ENCODE peak calls at places on chromosome 16, in four cellular contexts. One of them, this sample, is unnamed.

GRCh38 chr16:4244254-4244812 is 2.5 kb upstream of the SRL start:
- DNase-seq in right atrium auricular region: no peak
- DNase-seq in cardiac muscle cell: peak; percentile 39
- DNase-seq in ascending aorta: no peak
- DNase-seq in this sample: no peak

GRCh38 chr16:86516618-86517003 is 6.3 kb downstream of the FOXF1 start:
- DNase-seq in ascending aorta: no peak
- DNase-seq in right atrium auricular region: no peak
- DNase-seq in cardiac muscle cell: peak; percentile 39
- DNase-seq in this sample: no peak

GRCh38 chr16:51939371-51940005 is 607.5 kb downstream of the TOX3 start:
- DNase-seq in cardiac muscle cell: no peak
- DNase-seq in ascending aorta: no peak
- DNase-seq in right atrium auricular region: no peak
- DNase-seq in this sample: no peak

GRCh38 chr16:49015189-49015540 is 266.5 kb downstream of the CBLN1 start:
- DNase-seq in ascending aorta: no peak
- DNase-seq in cardiac muscle cell: no peak
- DNase-seq in right atrium auricular region: no peak
- DNase-seq in this sample: no peak

GRCh38 chr16:89828199-89828869 is at the start of gene SPIRE2:
- DNase-seq in ascending aorta: no peak
- DNase-seq in right atrium auricular region: no peak
- DNase-seq in cardiac muscle cell: peak; percentile 84
- DNase-seq in this sample: no peak

GRCh38 chr16:23566724-23567123 is 9.2 kb downstream of the UBFD1 start:
- DNase-seq in cardiac muscle cell: no peak
- DNase-seq in ascending aorta: no peak
- DNase-seq in right atrium auricular region: no peak
- DNase-seq in this sample: no peak

GRCh38 chr16:22220714-22221113 is 14.6 kb downstream of the EEF2K start:
- DNase-seq in ascending aorta: peak; percentile 90
- DNase-seq in right atrium auricular region: no peak
- DNase-seq in cardiac muscle cell: no peak
- DNase-seq in this sample: no peak

GRCh38 chr16:4332083-4332482 is 16.2 kb downstream of the GLIS2 start:
- DNase-seq in cardiac muscle cell: no peak
- DNase-seq in ascending aorta: no peak
- DNase-seq in right atrium auricular region: no peak
- DNase-seq in this sample: no peak

GRCh38 chr16:85330694-85331188 is 218.5 kb upstream of the CIBAR2 start:
- DNase-seq in right atrium auricular region: no peak
- DNase-seq in ascending aorta: no peak
- DNase-seq in cardiac muscle cell: peak; percentile 91
- DNase-seq in this sample: no peak

GRCh38 chr16:87706278-87707000 is 59.3 kb downstream of the KLHDC4 start:
- DNase-seq in right atrium auricular region: no peak
- DNase-seq in ascending aorta: no peak
- DNase-seq in cardiac muscle cell: no peak
- DNase-seq in this sample: no peak

GRCh38 chr16:22814330-22815105 is 556 bp downstream of the HS3ST2 start:
- DNase-seq in cardiac muscle cell: no peak
- DNase-seq in right atrium auricular region: no peak
- DNase-seq in ascending aorta: no peak
- DNase-seq in this sample: no peak

GRCh38 chr16:30748634-30749445 is 615 bp downstream of the PHKG2 start:
- DNase-seq in right atrium auricular region: no peak
- DNase-seq in cardiac muscle cell: peak; percentile 61
- DNase-seq in ascending aorta: no peak
- DNase-seq in this sample: no peak

GRCh38 chr16:79988721-79989220 is 388.2 kb upstream of the MAF start:
- DNase-seq in cardiac muscle cell: no peak
- DNase-seq in ascending aorta: no peak
- DNase-seq in right atrium auricular region: no peak
- DNase-seq in this sample: no peak

GRCh38 chr16:86794216-86794864 is 216.0 kb downstream of the FOXL1 start:
- DNase-seq in right atrium auricular region: no peak
- DNase-seq in ascending aorta: no peak
- DNase-seq in cardiac muscle cell: no peak
- DNase-seq in this sample: no peak

GRCh38 chr16:67433131-67433719 is 2.3 kb downstream of the HSD11B2 start:
- DNase-seq in right atrium auricular region: no peak
- DNase-seq in ascending aorta: no peak
- DNase-seq in cardiac muscle cell: no peak
- DNase-seq in this sample: no peak

GRCh38 chr16:4684030-4684715 is 9.2 kb upstream of the NUDT16L1 start:
- DNase-seq in ascending aorta: no peak
- DNase-seq in right atrium auricular region: no peak
- DNase-seq in cardiac muscle cell: no peak
- DNase-seq in this sample: no peak

GRCh38 chr16:10558746-10559641 is 21.4 kb downstream of the EMP2 start:
- DNase-seq in right atrium auricular region: peak; percentile 86
- DNase-seq in ascending aorta: peak; percentile 88
- DNase-seq in cardiac muscle cell: peak; percentile 73
- DNase-seq in this sample: no peak

GRCh38 chr16:49867234-49867633 is 11.3 kb upstream of the ZNF423 start:
- DNase-seq in ascending aorta: no peak
- DNase-seq in cardiac muscle cell: no peak
- DNase-seq in right atrium auricular region: no peak
- DNase-seq in this sample: no peak

GRCh38 chr16:19223235-19223847 is 55.3 kb downstream of the SYT17 start:
- DNase-seq in cardiac muscle cell: peak; percentile 2
- DNase-seq in ascending aorta: no peak
- DNase-seq in right atrium auricular region: no peak
- DNase-seq in this sample: no peak

GRCh38 chr16:88803264-88803987 is at the start of gene CDT1:
- DNase-seq in ascending aorta: peak; percentile 86
- DNase-seq in right atrium auricular region: peak; percentile 82
- DNase-seq in cardiac muscle cell: peak; percentile 83
- DNase-seq in this sample: no peak

GRCh38 chr16:86685071-86685470 is 106.7 kb downstream of the FOXL1 start:
- DNase-seq in right atrium auricular region: no peak
- DNase-seq in cardiac muscle cell: no peak
- DNase-seq in ascending aorta: no peak
- DNase-seq in this sample: no peak

GRCh38 chr16:57314161-57314785 is 29.8 kb upstream of the PLLP start:
- DNase-seq in cardiac muscle cell: no peak
- DNase-seq in ascending aorta: peak; percentile 55
- DNase-seq in right atrium auricular region: peak; percentile 52
- DNase-seq in this sample: no peak

GRCh38 chr16:58628845-58629680 is 563 bp downstream of the CNOT1 start:
- DNase-seq in ascending aorta: peak; percentile 78
- DNase-seq in cardiac muscle cell: peak; percentile 11
- DNase-seq in right atrium auricular region: peak; percentile 74
- DNase-seq in this sample: no peak

GRCh38 chr16:65684230-65684629 is 562.4 kb upstream of the CDH11 start:
- DNase-seq in ascending aorta: no peak
- DNase-seq in right atrium auricular region: no peak
- DNase-seq in cardiac muscle cell: no peak
- DNase-seq in this sample: no peak
- TF ChIP-seq CTCF in ascending aorta: no peak
- TF ChIP-seq CTCF in right atrium auricular region: no peak
- TF ChIP-seq CTCF in cardiac muscle cell: peak; percentile 21
- TF ChIP-seq CTCF in this sample: no peak

DNA sequence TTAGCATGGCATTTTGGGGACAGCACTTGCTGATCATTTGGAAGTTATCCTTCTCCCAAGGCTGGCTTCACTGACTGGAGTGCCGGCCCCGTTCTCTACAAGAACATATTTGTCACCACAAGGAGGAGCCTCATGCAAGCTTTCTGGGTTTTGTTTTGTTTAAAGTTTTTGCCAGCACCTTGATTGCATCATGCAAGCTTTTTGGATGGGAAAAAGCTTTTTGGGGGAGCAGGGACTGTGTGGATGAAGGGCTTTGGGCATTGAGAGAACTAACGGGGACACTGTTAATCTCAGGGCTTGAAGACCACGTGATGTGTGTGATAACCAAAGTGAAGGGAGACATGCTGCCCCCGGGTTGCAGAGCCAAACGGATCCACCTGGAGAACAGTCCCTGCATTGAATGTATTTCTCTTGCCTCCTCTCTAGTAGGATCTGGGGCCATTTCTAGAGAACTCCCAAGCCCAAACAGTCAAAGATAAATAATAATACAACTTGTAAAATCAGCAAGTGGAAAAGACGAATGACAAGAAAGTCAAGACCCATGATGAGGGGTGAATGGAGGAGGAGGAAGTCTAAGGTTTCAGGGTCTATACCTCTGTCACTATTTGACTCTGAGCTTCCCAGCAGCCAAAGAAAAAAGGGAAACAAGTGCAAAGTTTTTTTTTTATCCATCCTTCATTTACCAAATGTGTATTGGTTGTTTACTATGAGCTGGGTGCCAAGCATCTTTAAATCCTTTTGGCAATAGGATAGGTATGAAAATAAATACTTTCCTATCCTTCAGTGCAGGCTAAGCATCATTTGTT is 17.2 kb downstream of the TMEM114 start:
- DNase-seq in ascending aorta: no peak
- DNase-seq in right atrium auricular region: no peak
- DNase-seq in cardiac muscle cell: peak; percentile 68
- DNase-seq in this sample: no peak
- TF ChIP-seq CTCF in ascending aorta: peak; percentile 21
- TF ChIP-seq CTCF in right atrium auricular region: peak; percentile 54
- TF ChIP-seq CTCF in cardiac muscle cell: peak; percentile 62
- TF ChIP-seq CTCF in this sample: no peak

GRCh38 chr16:25390761-25391160 is 133.1 kb upstream of the ZKSCAN2 start:
- DNase-seq in cardiac muscle cell: no peak
- DNase-seq in right atrium auricular region: no peak
- DNase-seq in ascending aorta: no peak
- DNase-seq in this sample: no peak

DNA sequence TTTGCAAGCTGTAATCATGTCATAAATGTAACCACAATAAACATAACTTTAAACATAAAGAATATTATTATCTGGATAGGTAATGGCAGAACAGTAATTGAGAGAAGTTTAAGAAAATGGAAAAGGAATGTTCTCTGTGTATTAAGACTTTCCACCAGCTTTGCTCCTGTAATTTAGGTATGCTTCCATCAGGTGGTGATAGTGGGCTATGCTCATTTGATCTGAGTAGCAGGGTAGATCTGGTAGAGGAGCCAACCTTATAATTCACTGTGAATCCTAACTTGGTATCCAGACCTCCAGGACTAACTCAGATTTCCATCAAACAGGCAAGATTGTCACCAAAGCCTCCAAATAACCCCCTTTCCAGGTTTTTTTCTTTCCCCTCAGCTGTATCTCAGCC is 137.9 kb upstream of the ZKSCAN2 start:
- DNase-seq in ascending aorta: no peak
- DNase-seq in cardiac muscle cell: no peak
- DNase-seq in right atrium auricular region: no peak
- DNase-seq in this sample: no peak
- TF ChIP-seq CTCF in ascending aorta: no peak
- TF ChIP-seq CTCF in cardiac muscle cell: no peak
- TF ChIP-seq CTCF in right atrium auricular region: no peak
- TF ChIP-seq CTCF in this sample: no peak

GRCh38 chr16:1056196-1056595 is 16.4 kb upstream of the SSTR5 start:
- DNase-seq in ascending aorta: no peak
- DNase-seq in right atrium auricular region: no peak
- DNase-seq in cardiac muscle cell: no peak
- DNase-seq in this sample: no peak

GRCh38 chr16:1052791-1053521 is 19.6 kb upstream of the SSTR5 start:
- DNase-seq in ascending aorta: no peak
- DNase-seq in cardiac muscle cell: no peak
- DNase-seq in right atrium auricular region: no peak
- DNase-seq in this sample: no peak

GRCh38 chr16:1053700-1054368 is 18.7 kb upstream of the SSTR5 start:
- DNase-seq in right atrium auricular region: no peak
- DNase-seq in ascending aorta: no peak
- DNase-seq in cardiac muscle cell: no peak
- DNase-seq in this sample: no peak

GRCh38 chr16:1055557-1055924 is 17.0 kb upstream of the SSTR5 start:
- DNase-seq in right atrium auricular region: no peak
- DNase-seq in ascending aorta: no peak
- DNase-seq in cardiac muscle cell: no peak
- DNase-seq in this sample: no peak

GRCh38 chr16:1054660-1055556 is 17.6 kb upstream of the SSTR5 start:
- DNase-seq in cardiac muscle cell: peak; percentile 67
- DNase-seq in ascending aorta: no peak
- DNase-seq in right atrium auricular region: no peak
- DNase-seq in this sample: no peak
- TF ChIP-seq CTCF in cardiac muscle cell: peak; percentile 85
- TF ChIP-seq CTCF in ascending aorta: peak; percentile 90
- TF ChIP-seq CTCF in right atrium auricular region: peak; percentile 92
- TF ChIP-seq CTCF in this sample: no peak

GRCh38 chr16:9437115-9437514 is 345.7 kb downstream of the HAPSTR1 start:
- DNase-seq in right atrium auricular region: no peak
- DNase-seq in ascending aorta: no peak
- DNase-seq in cardiac muscle cell: no peak
- DNase-seq in this sample: no peak

GRCh38 chr16:9429946-9430345 is 338.5 kb downstream of the HAPSTR1 start:
- DNase-seq in right atrium auricular region: no peak
- DNase-seq in ascending aorta: no peak
- DNase-seq in cardiac muscle cell: no peak
- DNase-seq in this sample: no peak

GRCh38 chr16:9436175-9436574 is 344.7 kb downstream of the HAPSTR1 start:
- DNase-seq in ascending aorta: no peak
- DNase-seq in cardiac muscle cell: no peak
- DNase-seq in right atrium auricular region: no peak
- DNase-seq in this sample: no peak

GRCh38 chr16:9438991-9439390 is 347.5 kb downstream of the HAPSTR1 start:
- DNase-seq in ascending aorta: no peak
- DNase-seq in cardiac muscle cell: no peak
- DNase-seq in right atrium auricular region: no peak
- DNase-seq in this sample: no peak

GRCh38 chr16:9434659-9435058 is 343.2 kb downstream of the HAPSTR1 start:
- DNase-seq in ascending aorta: no peak
- DNase-seq in right atrium auricular region: no peak
- DNase-seq in cardiac muscle cell: no peak
- DNase-seq in this sample: no peak
- TF ChIP-seq CTCF in ascending aorta: no peak
- TF ChIP-seq CTCF in right atrium auricular region: peak; percentile 26
- TF ChIP-seq CTCF in cardiac muscle cell: no peak
- TF ChIP-seq CTCF in this sample: no peak